ENCODE peak calls at places on chromosome 19, in nine cellular contexts. E, I, T, B, K, Q, P, H and U are unnamed samples.

GRCh38 chr19:1259206-1259872 is 9.8 kb upstream of the CIRBP start:
- DNase-seq in E (peak), I (no peak), T (peak), B (peak), K (no peak), Q (peak), P (peak), H (peak), U (peak)

GRCh38 chr19:17052439-17052838 is 22.8 kb downstream of the HAUS8 start:
- DNase-seq in E (peak), I (no peak), T (peak), B (no peak), K (no peak), Q (no peak), P (peak), H (no peak), U (peak)

GRCh38 chr19:29245221-29245620 is 32.3 kb upstream of the UQCRFS1 start:
- DNase-seq in E (peak), I (no peak), T (no peak), B (no peak), K (no peak), Q (no peak), P (no peak), H (no peak), U (no peak)

GRCh38 chr19:53461866-53462265 is 5.7 kb upstream of the ZNF813 start:
- DNase-seq in E (no peak), I (no peak), T (no peak), B (no peak), K (no peak), Q (no peak), P (no peak), H (no peak), U (no peak)

GRCh38 chr19:10701955-10702307 is 692 bp downstream of the QTRT1 start:
- DNase-seq in E (peak), I (no peak), T (peak), B (no peak), K (no peak), Q (no peak), P (no peak), H (peak), U (no peak)

GRCh38 chr19:50020481-50020880 is 4.7 kb downstream of the VRK3 start:
- DNase-seq in E (no peak), I (no peak), T (no peak), B (no peak), K (no peak), Q (no peak), P (no peak), H (no peak), U (no peak)

GRCh38 chr19:53894736-53895135 is 12.7 kb downstream of the PRKCG start:
- DNase-seq in E (no peak), I (no peak), T (no peak), B (no peak), K (no peak), Q (no peak), P (no peak), H (no peak), U (no peak)

GRCh38 chr19:1469936-1470863 is 8.8 kb downstream of the C19orf25 start:
- DNase-seq in E (peak), I (no peak), T (no peak), B (peak), K (no peak), Q (no peak), P (no peak), H (peak), U (no peak)

GRCh38 chr19:35935911-35936737 is at the start of gene LRFN3:
- DNase-seq in E (peak), I (peak), T (peak), B (peak), K (peak), Q (peak), P (peak), H (peak), U (peak)

GRCh38 chr19:37227996-37228395 is 10.0 kb downstream of the ZNF383 start:
- DNase-seq in E (peak), I (no peak), T (peak), B (peak), K (peak), Q (no peak), P (no peak), H (peak), U (no peak)